ENCODE peak calls at places on chromosomes 13 and 19, in nine cellular contexts. U is glutamatergic neuron; J is choroid plexus epithelial cell; P is central memory CD8-positive, alpha-beta T cell; S is stimulated activated CD4-positive, alpha-beta T cell treated with anti-CD3 and anti-CD28 coated beads, TNF-alpha, amount 100 ng/mL, for 4 hours; T is foreskin fibroblast; O is astrocyte of the spinal cord; D is tibial artery; Z is nucleus accumbens. B is an unnamed sample.

GRCh38 chr19:34232566-34233481 is 21.5 kb upstream of the GARRE1 start:
- DNase-seq in U (no peak), J (peak), P (no peak), S (no peak), T (peak), O (peak), D (peak), Z (peak), B (peak)

GRCh38 chr13:99271249-99271648 is 13.1 kb upstream of the GPR18 start:
- DNase-seq in U (no peak), J (no peak), P (no peak), S (no peak), T (no peak), O (no peak), D (no peak), Z (no peak), B (no peak)

GRCh38 chr19:14150041-14150769 is 13.8 kb upstream of the ASF1B start:
- DNase-seq in U (peak), J (no peak), P (no peak), S (no peak), T (no peak), O (no peak), D (no peak), Z (no peak), B (no peak)

GRCh38 chr19:7701654-7702457 is at the start of gene FCER2:
- DNase-seq in U (no peak), J (no peak), P (no peak), S (no peak), T (no peak), O (no peak), D (no peak), Z (no peak), B (no peak)

GRCh38 chr13:110546933-110547332 is 14.6 kb downstream of the RAB20 start:
- DNase-seq in U (no peak), J (peak), P (no peak), S (no peak), T (peak), O (peak), D (peak), Z (no peak), B (peak)

GRCh38 chr13:68232351-68233130 is 1002.4 kb upstream of the PCDH9 start:
- DNase-seq in U (no peak), J (peak), P (no peak), S (no peak), T (no peak), O (peak), D (no peak), Z (no peak), B (peak)

GRCh38 chr19:2391118-2391725 is 31.2 kb downstream of the TMPRSS9 start:
- DNase-seq in U (no peak), J (peak), P (peak), S (no peak), T (peak), O (peak), D (no peak), Z (no peak), B (peak)

GRCh38 chr19:39413903-39414608 is 1.6 kb downstream of the PLEKHG2 start:
- DNase-seq in U (peak), J (no peak), P (no peak), S (no peak), T (peak), O (no peak), D (peak), Z (no peak), B (peak)

GRCh38 chr19:18898081-18898532 is 2.1 kb upstream of the CERS1 start:
- DNase-seq in U (no peak), J (no peak), P (no peak), S (no peak), T (peak), O (no peak), D (peak), Z (no peak), B (no peak)

GRCh38 chr13:104318121-104318520 is 1251.9 kb upstream of the SLC10A2 start:
- DNase-seq in U (no peak), J (peak), P (no peak), S (no peak), T (peak), O (peak), D (no peak), Z (no peak), B (peak)

GRCh38 chr13:98706446-98707110 is 45.9 kb downstream of the SLC15A1 start:
- DNase-seq in U (no peak), J (peak), P (no peak), S (no peak), T (no peak), O (no peak), D (no peak), Z (no peak), B (peak)

GRCh38 chr19:14366529-14366928 is 14.7 kb upstream of the ADGRE5 start:
- DNase-seq in U (no peak), J (peak), P (peak), S (peak), T (peak), O (peak), D (no peak), Z (no peak), B (peak)

GRCh38 chr13:35478384-35479222 is 2.1 kb upstream of the MAB21L1 start:
- DNase-seq in U (peak), J (no peak), P (no peak), S (no peak), T (peak), O (no peak), D (no peak), Z (no peak), B (no peak)

GRCh38 chr13:37010424-37010823 is 9.8 kb downstream of the EXOSC8 start:
- DNase-seq in U (no peak), J (no peak), P (no peak), S (no peak), T (no peak), O (no peak), D (no peak), Z (no peak), B (no peak)

GRCh38 chr13:25167775-25168174 is 4.3 kb downstream of the AMER2 start:
- DNase-seq in U (no peak), J (no peak), P (no peak), S (no peak), T (no peak), O (no peak), D (no peak), Z (no peak), B (no peak)

GRCh38 chr13:106393776-106394175 is 141.7 kb downstream of the EFNB2 start:
- DNase-seq in U (no peak), J (no peak), P (no peak), S (no peak), T (peak), O (no peak), D (no peak), Z (no peak), B (no peak)

GRCh38 chr19:17953869-17954268 is 13.0 kb upstream of the KCNN1 start:
- DNase-seq in U (no peak), J (no peak), P (no peak), S (no peak), T (no peak), O (no peak), D (no peak), Z (no peak), B (no peak)

GRCh38 chr19:2345794-2346663 is 14.0 kb upstream of the TMPRSS9 start:
- DNase-seq in U (no peak), J (peak), P (no peak), S (no peak), T (peak), O (no peak), D (no peak), Z (no peak), B (peak)

GRCh38 chr13:31625115-31625514 is 114.2 kb upstream of the RXFP2 start:
- DNase-seq in U (no peak), J (no peak), P (no peak), S (no peak), T (peak), O (peak), D (no peak), Z (no peak), B (no peak)

GRCh38 chr13:40352807-40353562 is 313.5 kb downstream of the FOXO1 start:
- DNase-seq in U (no peak), J (no peak), P (no peak), S (no peak), T (peak), O (no peak), D (no peak), Z (no peak), B (peak)

GRCh38 chr13:103328899-103329298 is 262.7 kb upstream of the SLC10A2 start:
- DNase-seq in U (no peak), J (peak), P (no peak), S (no peak), T (no peak), O (no peak), D (no peak), Z (no peak), B (no peak)

B was measured in amniotic epithelial cell.